ENCODE peak calls at places on chromosomes 1 and 21, in eight cellular contexts. One of them, this sample, is unnamed.

GRCh38 chr1:71081697-71082080 is 854 bp upstream of the ZRANB2 start:
- DNase-seq in neuronal stem cell: no peak
- DNase-seq in astrocyte: no peak
- DNase-seq in fibroblast of lung: no peak
- DNase-seq in neural progenitor cell: no peak
- DNase-seq in endothelial cell of umbilical vein: no peak
- DNase-seq in IMR-90: no peak
- DNase-seq in H9: no peak
- DNase-seq in this sample: no peak

GRCh38 chr1:111541721-111542120 is 38.3 kb upstream of the ADORA3 start:
- DNase-seq in neuronal stem cell: no peak
- DNase-seq in astrocyte: peak; percentile 63
- DNase-seq in fibroblast of lung: peak; percentile 76
- DNase-seq in neural progenitor cell: no peak
- DNase-seq in endothelial cell of umbilical vein: no peak
- DNase-seq in IMR-90: peak; percentile 37
- DNase-seq in H9: no peak
- DNase-seq in this sample: no peak

GRCh38 chr21:35616090-35616489 is 444.2 kb downstream of the SETD4 start:
- DNase-seq in neuronal stem cell: no peak
- DNase-seq in astrocyte: peak; percentile 39
- DNase-seq in fibroblast of lung: peak; percentile 52
- DNase-seq in neural progenitor cell: no peak
- DNase-seq in endothelial cell of umbilical vein: peak; percentile 58
- DNase-seq in IMR-90: peak; percentile 70
- DNase-seq in H9: no peak
- DNase-seq in this sample: no peak

GRCh38 chr1:32965251-32965643 is 638 bp upstream of the RNF19B start:
- DNase-seq in neuronal stem cell: no peak
- DNase-seq in astrocyte: no peak
- DNase-seq in fibroblast of lung: no peak
- DNase-seq in neural progenitor cell: no peak
- DNase-seq in endothelial cell of umbilical vein: no peak
- DNase-seq in IMR-90: no peak
- DNase-seq in H9: no peak
- DNase-seq in this sample: no peak

GRCh38 chr1:61241411-61241838 is 159.1 kb downstream of the NFIA start:
- DNase-seq in neuronal stem cell: no peak
- DNase-seq in astrocyte: no peak
- DNase-seq in fibroblast of lung: no peak
- DNase-seq in neural progenitor cell: no peak
- DNase-seq in endothelial cell of umbilical vein: peak; percentile 54
- DNase-seq in IMR-90: no peak
- DNase-seq in H9: no peak
- DNase-seq in this sample: no peak

GRCh38 chr1:243882276-243882675 is 32.2 kb upstream of the AKT3 start:
- DNase-seq in neuronal stem cell: no peak
- DNase-seq in astrocyte: peak; percentile 65
- DNase-seq in fibroblast of lung: peak; percentile 74
- DNase-seq in neural progenitor cell: no peak
- DNase-seq in endothelial cell of umbilical vein: no peak
- DNase-seq in IMR-90: peak; percentile 71
- DNase-seq in H9: no peak
- DNase-seq in this sample: peak; percentile 46

GRCh38 chr1:226457307-226457712 is 49.4 kb upstream of the PARP1 start:
- DNase-seq in neuronal stem cell: no peak
- DNase-seq in astrocyte: no peak
- DNase-seq in fibroblast of lung: no peak
- DNase-seq in neural progenitor cell: peak; percentile 52
- DNase-seq in endothelial cell of umbilical vein: peak; percentile 16
- DNase-seq in IMR-90: no peak
- DNase-seq in H9: peak; percentile 82
- DNase-seq in this sample: no peak

GRCh38 chr21:43957629-43958362 is 54.3 kb upstream of the TRAPPC10 start:
- DNase-seq in neuronal stem cell: no peak
- DNase-seq in astrocyte: no peak
- DNase-seq in fibroblast of lung: no peak
- DNase-seq in neural progenitor cell: no peak
- DNase-seq in endothelial cell of umbilical vein: no peak
- DNase-seq in IMR-90: no peak
- DNase-seq in H9: no peak
- DNase-seq in this sample: no peak

GRCh38 chr1:41404308-41404755 is 43.1 kb downstream of the FOXO6 start:
- DNase-seq in neuronal stem cell: no peak
- DNase-seq in astrocyte: peak; percentile 14
- DNase-seq in fibroblast of lung: peak; percentile 28
- DNase-seq in neural progenitor cell: peak; percentile 54
- DNase-seq in endothelial cell of umbilical vein: peak; percentile 40
- DNase-seq in IMR-90: no peak
- DNase-seq in H9: peak; percentile 81
- DNase-seq in this sample: no peak

GRCh38 chr1:69524010-69524409 is 43.7 kb upstream of the LRRC7 start:
- DNase-seq in neuronal stem cell: no peak
- DNase-seq in astrocyte: peak; percentile 73
- DNase-seq in fibroblast of lung: peak; percentile 79
- DNase-seq in neural progenitor cell: no peak
- DNase-seq in endothelial cell of umbilical vein: no peak
- DNase-seq in IMR-90: peak; percentile 46
- DNase-seq in H9: no peak
- DNase-seq in this sample: no peak

GRCh38 chr1:180969429-180969828 is 53.2 kb downstream of the STX6 start:
- DNase-seq in neuronal stem cell: no peak
- DNase-seq in astrocyte: no peak
- DNase-seq in fibroblast of lung: no peak
- DNase-seq in neural progenitor cell: no peak
- DNase-seq in endothelial cell of umbilical vein: no peak
- DNase-seq in IMR-90: no peak
- DNase-seq in H9: no peak
- DNase-seq in this sample: no peak

GRCh38 chr1:19040010-19040680 is 83.7 kb upstream of the IFFO2 start:
- DNase-seq in neuronal stem cell: no peak
- DNase-seq in astrocyte: no peak
- DNase-seq in fibroblast of lung: no peak
- DNase-seq in neural progenitor cell: no peak
- DNase-seq in endothelial cell of umbilical vein: no peak
- DNase-seq in IMR-90: no peak
- DNase-seq in H9: no peak
- DNase-seq in this sample: no peak

GRCh38 chr1:200866521-200866920 is 6.3 kb upstream of the GPR25 start:
- DNase-seq in neuronal stem cell: no peak
- DNase-seq in astrocyte: peak; percentile 17
- DNase-seq in fibroblast of lung: peak; percentile 23
- DNase-seq in neural progenitor cell: no peak
- DNase-seq in endothelial cell of umbilical vein: no peak
- DNase-seq in IMR-90: peak; percentile 47
- DNase-seq in H9: no peak
- DNase-seq in this sample: peak; percentile 75

GRCh38 chr1:56439610-56440264 is 139.6 kb downstream of the PLPP3 start:
- DNase-seq in neuronal stem cell: no peak
- DNase-seq in astrocyte: no peak
- DNase-seq in fibroblast of lung: no peak
- DNase-seq in neural progenitor cell: no peak
- DNase-seq in endothelial cell of umbilical vein: peak; percentile 29
- DNase-seq in IMR-90: no peak
- DNase-seq in H9: no peak
- DNase-seq in this sample: no peak

GRCh38 chr1:89149976-89150375 is 24.1 kb upstream of the GBP2 start:
- DNase-seq in neuronal stem cell: no peak
- DNase-seq in astrocyte: no peak
- DNase-seq in fibroblast of lung: no peak
- DNase-seq in neural progenitor cell: no peak
- DNase-seq in endothelial cell of umbilical vein: no peak
- DNase-seq in IMR-90: no peak
- DNase-seq in H9: no peak
- DNase-seq in this sample: no peak

GRCh38 chr1:218967836-218968235 is 205.8 kb upstream of the LYPLAL1 start:
- DNase-seq in neuronal stem cell: no peak
- DNase-seq in astrocyte: peak; percentile 66
- DNase-seq in fibroblast of lung: peak; percentile 69
- DNase-seq in neural progenitor cell: no peak
- DNase-seq in endothelial cell of umbilical vein: no peak
- DNase-seq in IMR-90: peak; percentile 39
- DNase-seq in H9: no peak
- DNase-seq in this sample: no peak

GRCh38 chr1:1284370-1285101 is 4.3 kb downstream of the SCNN1D start:
- DNase-seq in neuronal stem cell: no peak
- DNase-seq in astrocyte: no peak
- DNase-seq in fibroblast of lung: no peak
- DNase-seq in neural progenitor cell: peak; percentile 38
- DNase-seq in endothelial cell of umbilical vein: no peak
- DNase-seq in IMR-90: no peak
- DNase-seq in H9: peak; percentile 52
- DNase-seq in this sample: no peak
- H2AFZ ChIP-seq in neuronal stem cell: no peak overlapping the region
- H2AFZ ChIP-seq in astrocyte: no peak overlapping the region
- H2AFZ ChIP-seq in fibroblast of lung: no peak overlapping the region
- H2AFZ ChIP-seq in neural progenitor cell: no peak overlapping the region
- H2AFZ ChIP-seq in endothelial cell of umbilical vein: no peak overlapping the region
- H2AFZ ChIP-seq in IMR-90: no peak overlapping the region
- H2AFZ ChIP-seq in H9: no peak overlapping the region
- H2AFZ ChIP-seq in this sample: no peak overlapping the region

GRCh38 chr21:40331182-40331581 is 463.9 kb downstream of the PCP4 start:
- DNase-seq in neuronal stem cell: no peak
- DNase-seq in astrocyte: no peak
- DNase-seq in fibroblast of lung: no peak
- DNase-seq in neural progenitor cell: no peak
- DNase-seq in endothelial cell of umbilical vein: no peak
- DNase-seq in IMR-90: no peak
- DNase-seq in H9: no peak
- DNase-seq in this sample: no peak
- H3K9me3 ChIP-seq in neuronal stem cell: no peaks in the 10 kb centered on the region
- H3K9me3 ChIP-seq in astrocyte: no peaks in the 10 kb centered on the region
- H3K9me3 ChIP-seq in fibroblast of lung: no peaks in the 10 kb centered on the region
- H3K9me3 ChIP-seq in neural progenitor cell: no peaks in the 10 kb centered on the region
- H3K9me3 ChIP-seq in endothelial cell of umbilical vein: peaks cover 2% of the 10 kb centered on the region
- H3K9me3 ChIP-seq in IMR-90: peaks cover 15% of the 10 kb centered on the region
- H3K9me3 ChIP-seq in H9: no peaks in the 10 kb centered on the region
- H3K9me3 ChIP-seq in this sample: no peaks in the 10 kb centered on the region

DNA sequence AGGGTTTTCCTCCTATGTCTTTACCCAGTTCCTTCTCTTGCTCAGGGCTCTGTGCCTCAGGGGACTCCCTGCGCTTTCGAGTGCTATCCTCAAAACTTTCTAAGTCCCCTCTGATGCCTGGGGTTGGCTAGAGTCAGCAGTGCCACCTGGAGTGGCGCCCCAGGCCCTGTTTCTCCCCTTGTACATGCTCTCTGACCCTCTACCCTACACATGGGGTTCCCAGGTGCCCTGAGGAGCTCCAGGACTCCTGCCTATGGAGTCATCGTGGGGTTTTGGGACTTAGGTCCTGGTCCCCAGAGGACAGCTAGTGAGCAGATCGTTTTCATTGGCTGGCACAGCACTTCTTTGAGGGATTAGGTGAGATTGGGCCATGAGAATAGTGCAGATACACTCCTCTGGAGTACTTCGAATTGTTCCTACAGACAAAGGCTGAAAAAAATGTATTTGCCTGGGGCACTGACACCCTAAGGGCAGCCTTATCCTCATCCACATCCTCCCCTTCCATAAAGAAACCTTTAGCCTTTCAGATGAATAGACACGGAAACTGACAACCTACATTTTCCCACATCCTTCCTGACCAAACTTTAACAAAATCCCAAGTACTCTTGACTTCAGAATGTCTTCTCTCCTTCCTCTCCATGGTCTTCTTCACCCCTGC is 41.5 kb downstream of the LGR6 start:
- DNase-seq in neuronal stem cell: no peak
- DNase-seq in astrocyte: no peak
- DNase-seq in fibroblast of lung: no peak
- DNase-seq in neural progenitor cell: no peak
- DNase-seq in endothelial cell of umbilical vein: no peak
- DNase-seq in IMR-90: no peak
- DNase-seq in H9: no peak
- DNase-seq in this sample: peak; percentile 30
- H2AFZ ChIP-seq in neuronal stem cell: no peak overlapping the region
- H2AFZ ChIP-seq in astrocyte: no peak overlapping the region
- H2AFZ ChIP-seq in fibroblast of lung: no peak overlapping the region
- H2AFZ ChIP-seq in neural progenitor cell: no peak overlapping the region
- H2AFZ ChIP-seq in endothelial cell of umbilical vein: peak overlapping the region; percentile 35
- H2AFZ ChIP-seq in IMR-90: peak overlapping the region; percentile 89
- H2AFZ ChIP-seq in H9: no peak overlapping the region
- H2AFZ ChIP-seq in this sample: no peak overlapping the region

GRCh38 chr1:227583354-227583753 is 20.0 kb downstream of the ZNF678 start:
- DNase-seq in neuronal stem cell: no peak
- DNase-seq in astrocyte: no peak
- DNase-seq in fibroblast of lung: no peak
- DNase-seq in neural progenitor cell: no peak
- DNase-seq in endothelial cell of umbilical vein: no peak
- DNase-seq in IMR-90: no peak
- DNase-seq in H9: no peak
- DNase-seq in this sample: no peak
- H3K9me3 ChIP-seq in neuronal stem cell: peaks cover 7% of the 10 kb centered on the region
- H3K9me3 ChIP-seq in astrocyte: no peaks in the 10 kb centered on the region
- H3K9me3 ChIP-seq in fibroblast of lung: no peaks in the 10 kb centered on the region
- H3K9me3 ChIP-seq in neural progenitor cell: peaks cover 8% of the 10 kb centered on the region
- H3K9me3 ChIP-seq in endothelial cell of umbilical vein: no peaks in the 10 kb centered on the region
- H3K9me3 ChIP-seq in IMR-90: peaks cover 5% of the 10 kb centered on the region
- H3K9me3 ChIP-seq in H9: no peaks in the 10 kb centered on the region
- H3K9me3 ChIP-seq in this sample: no peaks in the 10 kb centered on the region

GRCh38 chr1:23809751-23810171 is 9.2 kb upstream of the GALE start:
- DNase-seq in neuronal stem cell: no peak
- DNase-seq in astrocyte: peak; percentile 36
- DNase-seq in fibroblast of lung: peak; percentile 52
- DNase-seq in neural progenitor cell: peak; percentile 75
- DNase-seq in endothelial cell of umbilical vein: peak; percentile 74
- DNase-seq in IMR-90: peak; percentile 51
- DNase-seq in H9: peak; percentile 82
- DNase-seq in this sample: peak; percentile 92

GRCh38 chr1:23816361-23816760 is 8.9 kb downstream of the HMGCL start:
- DNase-seq in neuronal stem cell: no peak
- DNase-seq in astrocyte: no peak
- DNase-seq in fibroblast of lung: no peak
- DNase-seq in neural progenitor cell: no peak
- DNase-seq in endothelial cell of umbilical vein: no peak
- DNase-seq in IMR-90: no peak
- DNase-seq in H9: no peak
- DNase-seq in this sample: no peak

GRCh38 chr1:23807453-23807852 is 6.9 kb upstream of the GALE start:
- DNase-seq in neuronal stem cell: no peak
- DNase-seq in astrocyte: no peak
- DNase-seq in fibroblast of lung: peak; percentile 29
- DNase-seq in neural progenitor cell: no peak
- DNase-seq in endothelial cell of umbilical vein: no peak
- DNase-seq in IMR-90: no peak
- DNase-seq in H9: no peak
- DNase-seq in this sample: peak; percentile 62

GRCh38 chr1:23814016-23814415 is 11.2 kb downstream of the HMGCL start:
- DNase-seq in neuronal stem cell: no peak
- DNase-seq in astrocyte: peak; percentile 10
- DNase-seq in fibroblast of lung: peak; percentile 33
- DNase-seq in neural progenitor cell: no peak
- DNase-seq in endothelial cell of umbilical vein: no peak
- DNase-seq in IMR-90: peak; percentile 20
- DNase-seq in H9: no peak
- DNase-seq in this sample: peak; percentile 39

GRCh38 chr1:23810818-23811420 is 10.4 kb upstream of the GALE start:
- DNase-seq in neuronal stem cell: peak; percentile 40
- DNase-seq in astrocyte: no peak
- DNase-seq in fibroblast of lung: no peak
- DNase-seq in neural progenitor cell: peak; percentile 77
- DNase-seq in endothelial cell of umbilical vein: peak; percentile 52
- DNase-seq in IMR-90: peak; percentile 16
- DNase-seq in H9: peak; percentile 80
- DNase-seq in this sample: peak; percentile 54
- H2AFZ ChIP-seq in neuronal stem cell: no peak overlapping the region
- H2AFZ ChIP-seq in astrocyte: no peak overlapping the region
- H2AFZ ChIP-seq in fibroblast of lung: no peak overlapping the region
- H2AFZ ChIP-seq in neural progenitor cell: no peak overlapping the region
- H2AFZ ChIP-seq in endothelial cell of umbilical vein: no peak overlapping the region
- H2AFZ ChIP-seq in IMR-90: peak overlapping the region; percentile 41
- H2AFZ ChIP-seq in H9: no peak overlapping the region
- H2AFZ ChIP-seq in this sample: no peak overlapping the region

This sample was measured in osteoblast.